ENCODE peak calls at places on chromosomes 12 and 14, in five cellular contexts. R is HepG2, P is WTC11, T is GM12878, S is A549. W is an unnamed sample.
A peak's percentile ranks its signal among the peaks of the same experiment; 100 is the strongest.

GRCh38 chr14:50972734-50973133 is 28.5 kb upstream of the PYGL start:
- DNase-seq in R (no peak), S (no peak), T (no peak), P (no peak), W (no peak)

GRCh38 chr14:29734732-29735131 is 192.9 kb downstream of the PRKD1 start:
- DNase-seq in T (no peak), P (no peak), S (no peak), R (no peak), W (no peak)

GRCh38 chr12:23884909-23885308 is 64.6 kb downstream of the SOX5 start:
- DNase-seq in T (no peak), R (no peak), P (no peak), S (no peak), W (no peak)

GRCh38 chr12:49636979-49637378 is 13.6 kb downstream of the PRPF40B start:
- DNase-seq in R (peak; percentile 58), P (peak; percentile 63), T (no peak), S (peak; percentile 81), W (peak; percentile 70)

GRCh38 chr14:98138666-98139065 is 1133.3 kb downstream of the BCL11B start:
- DNase-seq in P (peak; percentile 67), T (no peak), R (no peak), S (peak; percentile 13), W (peak; percentile 5)

GRCh38 chr12:43969882-43970281 is 134.0 kb downstream of the TMEM117 start:
- DNase-seq in S (no peak), P (no peak), R (no peak), T (no peak), W (no peak)

GRCh38 chr12:69151254-69151751 is 88.1 kb upstream of the CPSF6 start:
- DNase-seq in T (no peak), S (no peak), P (no peak), R (no peak), W (no peak)

GRCh38 chr14:51419685-51420084 is 179.6 kb downstream of the TMX1 start:
- DNase-seq in P (no peak), R (no peak), S (no peak), T (no peak), W (no peak)

GRCh38 chr12:473863-474577 is 14.3 kb downstream of the B4GALNT3 start:
- DNase-seq in R (no peak), P (no peak), T (no peak), S (no peak), W (no peak)

GRCh38 chr12:109612975-109613502 is 39.4 kb downstream of the MVK start:
- DNase-seq in R (peak; percentile 41), P (peak; percentile 25), T (no peak), S (peak; percentile 30), W (peak; percentile 41)

GRCh38 chr12:5428332-5429221 is 3.3 kb upstream of the NTF3 start:
- DNase-seq in P (peak; percentile 52), T (no peak), R (no peak), S (no peak), W (peak; percentile 15)

GRCh38 chr12:56229819-56230448 is at the start of gene SLC39A5:
- DNase-seq in T (no peak), R (no peak), S (no peak), P (no peak), W (no peak)

GRCh38 chr14:66284346-66284745 is 201.8 kb upstream of the CCDC196 start:
- DNase-seq in S (no peak), T (no peak), R (peak; percentile 4), P (no peak), W (no peak)

GRCh38 chr14:28758253-28758915 is 8.2 kb upstream of the FOXG1 start:
- DNase-seq in S (no peak), T (no peak), P (no peak), R (no peak), W (no peak)

GRCh38 chr14:92348154-92348553 is 25.2 kb downstream of the SLC24A4 start:
- DNase-seq in S (peak; percentile 44), T (no peak), R (peak; percentile 84), P (no peak), W (no peak)

GRCh38 chr14:104075530-104076151 is 9.9 kb upstream of the ASPG start:
- DNase-seq in T (no peak), R (no peak), P (no peak), S (no peak), W (no peak)

GRCh38 chr12:1357171-1357570 is 237.2 kb downstream of the FBXL14 start:
- DNase-seq in S (no peak), T (no peak), R (no peak), P (no peak), W (no peak)

GRCh38 chr12:12572659-12573058 is 10.0 kb upstream of the DUSP16 start:
- DNase-seq in T (no peak), S (no peak), R (no peak), P (no peak), W (no peak)

GRCh38 chr14:30885840-30886740 is 11.7 kb downstream of the COCH start:
- DNase-seq in R (no peak), T (no peak), P (no peak), S (no peak), W (no peak)

GRCh38 chr14:67623114-67623513 is 3.4 kb downstream of the ARG2 start:
- DNase-seq in S (no peak), R (peak; percentile 70), P (no peak), T (no peak), W (no peak)

GRCh38 chr12:120932956-120933526 is 28.9 kb upstream of the SPPL3 start:
- DNase-seq in S (no peak), P (no peak), T (no peak), R (no peak), W (no peak)

GRCh38 chr14:54981698-54982097 is 45.2 kb downstream of the WDHD1 start:
- DNase-seq in R (no peak), P (no peak), S (no peak), T (no peak), W (no peak)

GRCh38 chr12:88371416-88372183 is 208.7 kb downstream of the KITLG start:
- DNase-seq in T (no peak), P (no peak), S (no peak), R (no peak), W (peak; percentile 11)

GRCh38 chr12:19967486-19967885 is 400.9 kb upstream of the PDE3A start:
- DNase-seq in T (peak; percentile 19), P (no peak), S (peak; percentile 49), R (no peak), W (no peak)

GRCh38 chr14:99737956-99738667 is 54.0 kb downstream of the CYP46A1 start:
- DNase-seq in T (no peak), R (no peak), P (no peak), S (no peak), W (no peak)

GRCh38 chr12:58566599-58566998 is 353.7 kb downstream of the LRIG3 start:
- DNase-seq in S (no peak), P (no peak), T (no peak), R (no peak), W (no peak)
- TF ChIP-seq ESRRA in S (no peak), P (no peak), T (no peak), R (no peak), W (no peak)

DNA sequence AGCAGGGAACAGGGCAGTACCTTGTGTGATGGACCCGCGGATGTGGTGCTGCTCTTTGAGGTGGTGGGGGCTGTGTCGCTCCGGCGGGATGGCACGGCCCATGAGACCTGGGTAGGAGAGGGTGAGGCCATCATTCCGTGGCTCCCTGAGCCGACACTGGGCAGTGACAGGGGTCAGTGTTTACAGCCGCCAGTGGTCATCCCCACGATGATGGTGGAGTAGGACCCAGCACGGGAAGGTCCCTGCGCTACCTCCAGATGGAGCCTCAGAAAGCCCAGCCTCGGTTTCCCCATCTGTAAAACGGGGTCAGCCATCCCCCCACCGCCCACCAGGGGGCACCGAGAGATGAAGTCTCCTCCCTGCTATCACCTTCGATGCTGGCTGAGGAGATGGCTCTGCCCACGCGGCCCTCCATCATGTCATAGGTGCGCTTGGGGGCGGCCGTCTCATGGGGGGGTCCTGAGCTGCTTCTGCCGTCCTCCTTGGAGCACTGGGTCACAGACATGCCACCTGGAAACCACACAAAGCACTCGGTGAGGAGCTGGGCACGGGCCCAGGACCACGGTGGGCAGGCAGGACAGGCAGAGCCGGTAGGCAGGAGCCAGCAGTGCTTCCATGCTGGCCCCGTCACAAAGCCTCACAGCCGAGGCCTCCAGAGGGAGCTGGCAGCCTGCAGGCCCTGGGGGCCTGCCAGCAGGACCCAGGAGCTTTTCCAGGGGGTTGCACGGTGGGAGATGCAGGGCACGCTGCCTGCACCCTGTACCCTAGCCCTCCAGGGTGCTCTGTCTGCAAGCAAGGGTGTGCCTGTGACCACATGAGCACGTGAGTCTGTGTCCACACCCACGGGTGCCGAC is 53.1 kb downstream of the RFLNA start:
- DNase-seq in T (no peak), P (peak; percentile 29), R (peak; percentile 27), S (no peak), W (peak; percentile 51)
- TF ChIP-seq ESRRA in T (no peak), P (no peak), R (no peak), S (no peak), W (no peak)

GRCh38 chr14:80781968-80782367 is 159.6 kb downstream of the CEP128 start:
- DNase-seq in P (no peak), R (no peak), T (no peak), S (no peak), W (no peak)
- TF ChIP-seq ESRRA in P (no peak), R (no peak), T (no peak), S (no peak), W (no peak)

GRCh38 chr14:89401241-89401640 is 15.8 kb downstream of the FOXN3 start:
- DNase-seq in S (no peak), R (no peak), P (no peak), T (no peak), W (no peak)
- TF ChIP-seq ESRRA in S (no peak), R (no peak), P (no peak), T (no peak), W (no peak)

GRCh38 chr14:102321456-102322101 is 2.0 kb downstream of the ZNF839 start:
- DNase-seq in S (no peak), R (peak; percentile 91), P (no peak), T (no peak), W (no peak)

GRCh38 chr14:102323102-102323501 is 3.6 kb downstream of the ZNF839 start:
- DNase-seq in T (no peak), P (peak; percentile 52), R (peak; percentile 71), S (peak; percentile 82), W (no peak)

GRCh38 chr14:102330806-102331205 is 11.3 kb downstream of the ZNF839 start:
- DNase-seq in P (no peak), S (no peak), R (no peak), T (no peak), W (no peak)

GRCh38 chr14:102326583-102326982 is 7.0 kb downstream of the ZNF839 start:
- DNase-seq in P (no peak), S (no peak), T (no peak), R (no peak), W (no peak)

GRCh38 chr14:102325791-102326345 is 6.3 kb downstream of the ZNF839 start:
- DNase-seq in S (no peak), T (no peak), P (no peak), R (no peak), W (no peak)
- TF ChIP-seq ESRRA in S (no peak), T (no peak), P (no peak), R (no peak), W (no peak)

GRCh38 chr14:44586910-44587309 is 79.8 kb upstream of the FSCB start:
- DNase-seq in R (no peak), P (no peak), S (no peak), T (no peak), W (no peak)
- TF ChIP-seq ESRRA in R (no peak), P (no peak), S (no peak), T (no peak), W (no peak)

DNA sequence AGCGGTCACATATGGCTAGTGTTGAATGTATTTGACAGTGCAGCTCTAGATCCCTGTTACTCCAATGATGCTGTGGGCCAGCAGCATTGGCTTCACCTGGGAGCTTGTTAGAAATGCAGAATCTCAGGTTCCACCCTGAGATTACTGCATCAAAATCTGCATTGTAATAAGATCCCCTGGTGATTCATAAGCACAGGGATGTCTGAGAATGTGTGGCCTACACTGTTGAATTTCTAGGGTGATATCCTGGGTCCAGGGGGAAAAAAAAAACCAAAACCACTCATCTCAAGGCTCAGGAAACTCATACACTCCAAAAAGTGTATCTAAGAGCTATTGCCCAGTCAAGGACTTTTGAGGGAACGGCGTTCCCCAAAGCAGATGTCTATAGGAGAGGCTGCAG is 196.8 kb downstream of the PPM1H start:
- DNase-seq in S (no peak), T (no peak), P (no peak), R (no peak), W (no peak)
- TF ChIP-seq ESRRA in S (no peak), T (no peak), P (no peak), R (no peak), W (no peak)

W was measured in K562.